ENCODE peak calls at places on chromosomes 6 and 20, in eight cellular contexts. T is breast epithelium, W is GM12865, D is lower lobe of right lung, B is HFF-Myc, F is fibroblast of the aortic adventitia, G is ascending aorta, H is right lobe of liver. S is an unnamed sample.

GRCh38 chr20:22288957-22289356 is 295.4 kb downstream of the FOXA2 start:
- DNase-seq in T (no peak), W (no peak), D (no peak), B (no peak), F (no peak), G (no peak), H (no peak), S (no peak)

GRCh38 chr6:27228963-27229477 is 18.5 kb upstream of the PRSS16 start:
- DNase-seq in T (no peak), W (no peak), D (no peak), B (no peak), F (no peak), G (no peak), H (no peak), S (no peak)

GRCh38 chr6:22906091-22906549 is 336.8 kb downstream of the HDGFL1 start:
- DNase-seq in T (no peak), W (no peak), D (no peak), B (no peak), F (peak), G (no peak), H (no peak), S (peak)

GRCh38 chr6:98041921-98042320 is 758.9 kb upstream of the MMS22L start:
- DNase-seq in T (no peak), W (no peak), D (no peak), B (no peak), F (no peak), G (no peak), H (no peak), S (no peak)

GRCh38 chr6:117906454-117906904 is 585 bp upstream of the SLC35F1 start:
- DNase-seq in T (no peak), W (peak), D (no peak), B (no peak), F (no peak), G (no peak), H (no peak), S (no peak)

GRCh38 chr6:110334425-110335158 is 23.6 kb downstream of the METTL24 start:
- DNase-seq in T (no peak), W (no peak), D (no peak), B (no peak), F (no peak), G (no peak), H (no peak), S (peak)

GRCh38 chr6:155154158-155154830 is 109.5 kb upstream of the CLDN20 start:
- DNase-seq in T (no peak), W (no peak), D (no peak), B (peak), F (peak), G (no peak), H (no peak), S (peak)

GRCh38 chr20:63409834-63410435 is 48.8 kb upstream of the CHRNA4 start:
- DNase-seq in T (no peak), W (no peak), D (no peak), B (no peak), F (no peak), G (no peak), H (no peak), S (no peak)

GRCh38 chr20:4173142-4173541 is 157.8 kb upstream of the RNF24 start:
- DNase-seq in T (no peak), W (no peak), D (no peak), B (no peak), F (no peak), G (no peak), H (no peak), S (no peak)

GRCh38 chr6:140079328-140079727 is 704.9 kb upstream of the CITED2 start:
- DNase-seq in T (no peak), W (no peak), D (no peak), B (no peak), F (peak), G (no peak), H (no peak), S (peak)

GRCh38 chr6:149842331-149842730 is 21.8 kb downstream of the LRP11 start:
- DNase-seq in T (no peak), W (no peak), D (no peak), B (no peak), F (no peak), G (no peak), H (no peak), S (no peak)

GRCh38 chr6:151535476-151536279 is 41.9 kb downstream of the CCDC170 start:
- DNase-seq in T (no peak), W (no peak), D (no peak), B (no peak), F (no peak), G (no peak), H (no peak), S (no peak)

GRCh38 chr6:138537090-138537489 is 37.8 kb upstream of the NHSL1 start:
- DNase-seq in T (no peak), W (no peak), D (no peak), B (no peak), F (peak), G (no peak), H (no peak), S (peak)

GRCh38 chr20:24033151-24033550 is 44.6 kb upstream of the GGTLC1 start:
- DNase-seq in T (no peak), W (no peak), D (no peak), B (no peak), F (no peak), G (no peak), H (no peak), S (no peak)

GRCh38 chr6:56803594-56803993 is 151.3 kb upstream of the BEND6 start:
- DNase-seq in T (no peak), W (no peak), D (no peak), B (no peak), F (peak), G (no peak), H (no peak), S (peak)

GRCh38 chr6:6395581-6396197 is 75.2 kb upstream of the F13A1 start:
- DNase-seq in T (no peak), W (no peak), D (no peak), B (no peak), F (no peak), G (no peak), H (no peak), S (no peak)

GRCh38 chr6:41704656-41705328 is 30.6 kb downstream of the TFEB start:
- DNase-seq in T (no peak), W (peak), D (no peak), B (no peak), F (no peak), G (no peak), H (no peak), S (no peak)

GRCh38 chr6:3630258-3630828 is 121.2 kb downstream of the PXDC1 start:
- DNase-seq in T (peak), W (no peak), D (no peak), B (no peak), F (no peak), G (no peak), H (no peak), S (no peak)

GRCh38 chr6:74492587-74492986 is 713.3 kb downstream of the COL12A1 start:
- DNase-seq in T (no peak), W (no peak), D (no peak), B (no peak), F (no peak), G (no peak), H (no peak), S (no peak)

GRCh38 chr20:60254901-60255411 is 296.7 kb downstream of the CDH26 start:
- DNase-seq in T (no peak), W (no peak), D (no peak), B (no peak), F (peak), G (no peak), H (no peak), S (peak)

GRCh38 chr20:19799325-19799724 is 41.3 kb downstream of the RIN2 start:
- DNase-seq in T (no peak), W (no peak), D (no peak), B (no peak), F (no peak), G (no peak), H (no peak), S (no peak)

GRCh38 chr20:19806806-19807691 is 49.0 kb downstream of the RIN2 start:
- DNase-seq in T (no peak), W (no peak), D (no peak), B (no peak), F (peak), G (no peak), H (no peak), S (peak)

GRCh38 chr20:19802099-19802491 is 44.0 kb downstream of the RIN2 start:
- DNase-seq in T (no peak), W (no peak), D (no peak), B (no peak), F (no peak), G (no peak), H (no peak), S (no peak)

GRCh38 chr20:19807901-19808300 is 49.8 kb downstream of the RIN2 start:
- DNase-seq in T (no peak), W (no peak), D (no peak), B (no peak), F (no peak), G (no peak), H (no peak), S (peak)

DNA sequence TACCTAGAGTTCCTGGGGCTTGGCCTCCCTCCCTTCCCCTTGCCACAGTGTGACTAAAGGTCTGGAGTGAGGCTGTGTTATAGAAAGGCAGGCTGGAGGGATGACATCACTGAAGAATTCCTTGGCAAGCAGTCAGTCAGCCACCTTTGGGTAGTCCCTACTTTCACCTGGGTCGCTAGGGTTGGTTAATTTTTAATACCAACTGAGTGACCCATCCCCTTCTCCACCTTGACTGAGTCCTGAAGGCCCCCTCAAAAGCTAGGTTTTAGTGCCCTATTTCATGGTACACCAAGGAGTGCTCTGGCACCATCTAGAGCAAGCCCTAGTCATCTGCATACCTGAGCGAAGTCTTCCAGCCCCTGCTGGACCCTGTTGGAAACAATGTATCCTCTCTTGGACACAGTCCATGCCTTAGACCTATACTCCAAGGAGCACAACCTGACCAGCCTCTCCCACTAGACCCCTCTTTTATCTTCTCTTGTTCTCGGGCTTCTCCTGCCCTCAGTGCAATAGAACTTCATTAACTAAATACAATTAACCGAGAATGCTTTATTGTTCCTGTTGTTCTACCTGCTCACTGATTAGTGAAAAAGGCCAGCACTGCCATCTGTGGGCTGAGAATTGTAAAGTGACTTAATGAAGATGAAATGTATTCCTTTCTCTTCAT is 44.6 kb downstream of the RIN2 start:
- DNase-seq in T (no peak), W (no peak), D (no peak), B (no peak), F (no peak), G (no peak), H (no peak), S (no peak)
- TF ChIP-seq CTCF in T (peak), W (no peak), D (no peak), B (no peak), F (peak), G (no peak), H (no peak), S (no peak)

DNA sequence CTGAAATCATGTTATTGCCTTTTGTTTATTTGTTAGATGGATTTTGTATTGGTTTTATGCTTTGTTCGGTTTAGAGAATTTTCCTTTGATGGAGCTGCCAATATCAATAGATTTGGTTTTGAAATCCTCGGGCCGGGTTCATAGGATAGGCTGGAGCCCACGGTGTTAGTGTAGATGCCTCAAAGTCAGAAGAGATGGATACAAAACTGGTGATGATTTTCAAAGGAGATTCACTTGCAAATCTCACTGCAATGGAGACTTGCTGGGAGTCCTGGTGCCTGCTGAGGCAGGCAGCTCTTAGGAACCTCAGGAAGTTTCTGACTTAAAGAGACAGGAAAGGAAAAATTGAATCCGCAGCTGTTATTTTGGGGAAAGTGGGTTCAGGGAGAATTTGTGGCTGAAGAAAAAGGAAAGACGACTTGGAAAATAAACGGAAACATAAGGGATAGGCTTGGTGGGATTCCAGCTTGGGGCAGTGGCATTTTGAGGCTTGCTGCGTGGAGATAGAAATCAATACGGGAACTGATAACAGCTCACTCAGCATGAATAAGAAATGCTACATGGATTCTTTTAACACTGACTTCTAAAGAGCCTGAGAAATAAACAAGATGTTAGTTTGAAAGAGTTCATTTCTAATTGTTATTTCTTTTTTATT is 241.6 kb downstream of the PHACTR1 start:
- DNase-seq in T (no peak), W (no peak), D (no peak), B (no peak), F (peak), G (no peak), H (no peak), S (peak)
- H3K4me3 ChIP-seq in T (peak), W (no peak), D (peak), B (peak), F (peak), G (peak), H (peak), S (peak)

GRCh38 chr6:43495409-43495941 is 14.7 kb downstream of the LRRC73 start:
- DNase-seq in T (no peak), W (no peak), D (no peak), B (no peak), F (no peak), G (no peak), H (no peak), S (no peak)
- TF ChIP-seq CTCF in T (peak), W (no peak), D (peak), B (peak), F (peak), G (no peak), H (no peak), S (peak)

DNA sequence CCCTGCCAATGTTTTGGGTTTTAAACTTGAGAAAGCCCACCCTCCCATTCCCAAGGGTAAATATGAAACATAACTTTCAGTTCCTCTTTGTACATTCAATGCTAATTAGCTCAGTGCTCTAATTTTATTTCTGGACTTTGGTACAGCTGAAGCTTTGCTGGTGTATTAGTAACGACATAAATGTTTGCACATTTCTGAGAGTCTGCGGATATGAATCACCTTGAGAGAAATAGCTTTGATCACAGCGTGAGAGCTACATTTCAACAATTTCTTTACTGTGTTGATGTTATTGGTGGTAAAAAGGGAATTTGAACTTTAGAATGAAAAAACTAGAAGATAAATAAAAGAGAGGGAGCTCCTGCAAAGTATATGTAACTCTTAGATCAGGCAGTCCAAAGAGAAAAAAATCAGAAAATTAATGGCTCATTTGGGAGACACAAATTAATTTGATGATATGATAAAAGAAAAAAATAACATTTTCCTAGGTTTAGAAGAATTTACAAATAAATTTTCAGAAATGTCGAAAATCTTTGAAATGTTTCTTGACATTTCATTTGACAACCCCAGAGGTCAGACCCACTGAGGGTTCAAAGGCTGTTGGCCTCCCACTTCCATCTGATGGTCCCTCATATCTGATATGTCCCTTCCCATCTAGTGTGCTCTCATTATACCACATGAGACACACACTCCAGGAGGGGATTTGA is 38.5 kb upstream of the CAP2 start:
- DNase-seq in T (no peak), W (no peak), D (no peak), B (no peak), F (no peak), G (no peak), H (no peak), S (peak)
- H3K4me3 ChIP-seq in T (no peak), W (no peak), D (no peak), B (no peak), F (no peak), G (no peak), H (no peak), S (no peak)

DNA sequence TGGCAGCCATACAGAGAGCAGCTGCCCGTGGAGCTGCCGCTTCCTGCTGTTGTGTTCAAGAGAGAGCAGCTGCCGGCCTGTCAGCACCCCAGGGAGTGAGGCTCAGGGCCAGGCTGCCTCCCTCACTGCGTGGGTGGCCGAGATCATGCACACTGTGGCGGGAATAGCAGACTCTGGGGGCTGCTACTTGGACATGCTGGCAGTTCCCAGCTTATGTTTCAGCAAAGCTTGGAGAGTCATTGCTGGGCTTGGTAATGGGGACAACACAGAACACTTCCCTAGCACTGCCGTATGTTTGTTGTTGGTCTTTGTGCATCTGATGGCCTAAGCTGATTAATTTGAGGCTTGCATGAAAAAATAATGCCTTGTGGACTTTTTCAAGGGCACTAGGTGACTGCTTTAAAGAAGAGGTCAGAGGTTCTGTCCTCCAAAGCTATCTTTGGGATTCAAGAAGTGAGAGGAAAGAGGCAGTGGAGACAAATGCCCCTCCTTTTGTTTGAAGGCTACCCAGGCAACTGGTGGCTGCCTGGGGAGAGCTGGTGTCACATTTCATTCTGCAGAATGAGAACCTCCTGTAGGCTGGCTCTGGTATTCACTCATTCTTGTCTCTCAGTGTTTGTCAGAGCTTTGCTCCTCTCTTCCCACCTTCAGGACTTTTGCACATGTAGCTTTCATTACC is 18.8 kb downstream of the MRAP2 start:
- DNase-seq in T (no peak), W (no peak), D (no peak), B (peak), F (peak), G (peak), H (no peak), S (peak)
- TF ChIP-seq CTCF in T (no peak), W (no peak), D (no peak), B (no peak), F (no peak), G (no peak), H (no peak), S (peak)

GRCh38 chr6:14440215-14440890 is 322.8 kb downstream of the CD83 start:
- DNase-seq in T (no peak), W (no peak), D (no peak), B (no peak), F (no peak), G (no peak), H (no peak), S (peak)
- H3K4me3 ChIP-seq in T (no peak), W (no peak), D (no peak), B (no peak), F (no peak), G (no peak), H (no peak), S (no peak)

DNA sequence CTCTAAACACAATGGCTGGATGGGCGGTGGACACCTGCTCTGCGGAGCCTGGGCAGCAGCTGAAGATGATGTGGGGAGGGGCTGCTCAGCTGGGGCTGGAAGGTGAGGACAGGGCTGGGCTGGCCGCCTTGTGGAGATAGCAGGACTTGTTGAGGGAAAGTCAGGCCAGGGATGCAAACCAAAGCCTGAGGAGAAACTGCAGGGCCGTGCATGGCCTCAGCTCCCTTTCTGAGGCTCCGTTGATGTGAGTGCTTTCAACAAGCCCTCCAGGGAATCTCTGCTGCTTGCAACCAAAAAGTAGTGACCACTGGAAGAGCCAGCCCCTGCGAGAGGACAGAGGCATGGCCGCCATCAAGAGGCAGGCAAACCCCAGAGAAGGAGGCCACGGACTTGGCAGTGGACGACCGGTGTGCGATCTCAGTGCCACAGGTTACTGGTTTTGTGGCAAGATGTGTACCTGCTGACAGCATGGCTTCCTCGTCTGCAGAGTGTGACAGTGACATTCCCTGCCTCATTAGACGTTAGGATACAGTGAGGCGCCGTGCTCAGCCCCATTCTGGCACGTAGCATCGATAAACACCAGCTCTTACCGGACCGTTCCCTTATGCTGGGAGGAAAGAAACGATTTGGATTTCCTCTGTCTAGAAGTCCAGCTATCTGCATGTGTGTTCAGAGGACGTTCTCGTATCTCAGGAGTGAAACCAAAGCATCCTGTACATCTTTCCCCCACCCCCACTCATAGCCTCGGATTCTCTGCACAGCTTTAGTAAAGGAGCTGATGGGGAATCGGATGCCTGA is 37.9 kb downstream of the ERMARD start:
- DNase-seq in T (no peak), W (no peak), D (no peak), B (no peak), F (no peak), G (no peak), H (peak), S (no peak)
- TF ChIP-seq CTCF in T (no peak), W (no peak), D (no peak), B (no peak), F (no peak), G (no peak), H (no peak), S (no peak)

GRCh38 chr20:45087814-45088213 is 13.1 kb downstream of the KCNS1 start:
- DNase-seq in T (no peak), W (no peak), D (no peak), B (no peak), F (peak), G (no peak), H (no peak), S (peak)
- H3K4me3 ChIP-seq in T (no peak), W (no peak), D (no peak), B (no peak), F (no peak), G (no peak), H (no peak), S (no peak)

DNA sequence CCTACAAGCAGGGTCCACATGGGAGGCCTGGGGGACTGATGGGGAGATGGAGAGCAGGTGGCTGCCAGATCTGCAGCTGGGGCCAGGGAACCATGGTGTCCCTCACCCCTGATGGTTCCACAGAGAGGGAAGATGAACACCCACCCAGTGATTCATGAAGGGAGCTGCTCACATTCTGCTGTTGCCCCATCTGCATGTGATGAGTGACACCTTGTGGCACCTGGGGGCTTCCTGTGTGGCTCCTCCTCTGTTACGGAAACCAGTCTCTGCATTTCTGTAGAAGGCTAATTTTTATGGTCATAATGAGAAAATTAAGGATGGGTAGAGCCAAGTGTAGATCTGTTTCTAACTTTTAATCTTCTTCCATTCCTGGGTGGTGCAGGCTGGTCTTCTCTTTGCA is 217.1 kb downstream of the SMOC2 start:
- DNase-seq in T (no peak), W (no peak), D (no peak), B (no peak), F (no peak), G (no peak), H (no peak), S (no peak)
- TF ChIP-seq CTCF in T (no peak), W (no peak), D (no peak), B (no peak), F (no peak), G (no peak), H (no peak), S (no peak)